ENCODE peak calls at places on chromosomes 1 and 21, in six cellular contexts. Q is DMS153; I is fibroblast of pulmonary artery; P is neural crest cell; S is stimulated activated CD4-positive, alpha-beta T cell treated with anti-CD3 and anti-CD28 coated beads, Interleukin-2, amount 100 ng/mL, for 48 hours; F is Right ventricle myocardium superior. G is an unnamed sample.

GRCh38 chr1:115764541-115764940 is 4.0 kb downstream of the CASQ2 start:
- DNase-seq in Q (peak), I (peak), P (peak), S (no peak), F (no peak), G (no peak)

GRCh38 chr21:42164064-42164789 is 54.7 kb upstream of the ABCG1 start:
- DNase-seq in Q (peak), I (peak), P (peak), S (peak), F (peak), G (no peak)

GRCh38 chr1:243501002-243501401 is 245.2 kb downstream of the SDCCAG8 start:
- DNase-seq in Q (no peak), I (peak), P (no peak), S (no peak), F (no peak), G (no peak)

GRCh38 chr1:16078925-16079656 is 5.6 kb upstream of the FAM131C start:
- DNase-seq in Q (peak), I (peak), P (peak), S (peak), F (peak), G (peak)

GRCh38 chr1:27403065-27403726 is 10.8 kb downstream of the GPR3 start:
- DNase-seq in Q (no peak), I (peak), P (no peak), S (no peak), F (peak), G (peak)

GRCh38 chr1:101170506-101171050 is 66.2 kb upstream of the S1PR1 start:
- DNase-seq in Q (no peak), I (no peak), P (no peak), S (no peak), F (no peak), G (no peak)

GRCh38 chr1:247574664-247575063 is 13.5 kb upstream of the OR2G2 start:
- DNase-seq in Q (no peak), I (no peak), P (no peak), S (no peak), F (no peak), G (no peak)

GRCh38 chr1:110616587-110616986 is 10.4 kb upstream of the KCNA2 start:
- DNase-seq in Q (peak), I (no peak), P (no peak), S (no peak), F (no peak), G (peak)

GRCh38 chr21:35428489-35428888 is 379.4 kb upstream of the RUNX1 start:
- DNase-seq in Q (no peak), I (peak), P (no peak), S (no peak), F (peak), G (peak)

GRCh38 chr1:22101199-22101598 is 41.7 kb downstream of the WNT4 start:
- DNase-seq in Q (no peak), I (no peak), P (no peak), S (no peak), F (no peak), G (no peak)

GRCh38 chr1:35557118-35557610 is at the start of gene KIAA0319L:
- DNase-seq in Q (peak), I (no peak), P (peak), S (no peak), F (peak), G (peak)

GRCh38 chr1:89451011-89451410 is 73.6 kb upstream of the LRRC8B start:
- DNase-seq in Q (no peak), I (peak), P (no peak), S (no peak), F (no peak), G (no peak)

GRCh38 chr1:202661136-202661845 is 49.0 kb downstream of the SYT2 start:
- DNase-seq in Q (no peak), I (no peak), P (no peak), S (no peak), F (no peak), G (no peak)

GRCh38 chr1:210866532-210866931 is 267.4 kb downstream of the KCNH1 start:
- DNase-seq in Q (no peak), I (no peak), P (no peak), S (no peak), F (no peak), G (no peak)

GRCh38 chr1:6965062-6965913 is 180.0 kb downstream of the CAMTA1 start:
- DNase-seq in Q (no peak), I (no peak), P (no peak), S (no peak), F (no peak), G (no peak)

GRCh38 chr1:109898842-109899241 is 11.8 kb upstream of the CSF1 start:
- DNase-seq in Q (no peak), I (no peak), P (no peak), S (no peak), F (no peak), G (no peak)

GRCh38 chr1:237713886-237714285 is 176.8 kb downstream of the ZP4 start:
- DNase-seq in Q (no peak), I (peak), P (no peak), S (no peak), F (no peak), G (no peak)

GRCh38 chr1:216702170-216702569 is 21.1 kb downstream of the ESRRG start:
- DNase-seq in Q (no peak), I (no peak), P (no peak), S (no peak), F (no peak), G (no peak)

GRCh38 chr1:8598783-8599182 is 218.7 kb downstream of the RERE start:
- DNase-seq in Q (no peak), I (peak), P (no peak), S (no peak), F (no peak), G (no peak)

GRCh38 chr1:246364415-246364941 is 142.6 kb downstream of the SMYD3 start:
- DNase-seq in Q (peak), I (no peak), P (no peak), S (no peak), F (no peak), G (no peak)

GRCh38 chr1:151130837-151131586 is 15.4 kb downstream of the SEMA6C start:
- DNase-seq in Q (peak), I (peak), P (peak), S (peak), F (peak), G (peak)

GRCh38 chr1:161080391-161081150 is 8.8 kb downstream of the NECTIN4 start:
- DNase-seq in Q (no peak), I (peak), P (no peak), S (no peak), F (no peak), G (no peak)

GRCh38 chr1:203172184-203173115 is 3.2 kb downstream of the MYBPH start:
- DNase-seq in Q (peak), I (peak), P (peak), S (peak), F (peak), G (peak)

GRCh38 chr21:33019885-33020557 is 5.7 kb upstream of the OLIG2 start:
- DNase-seq in Q (no peak), I (no peak), P (no peak), S (no peak), F (no peak), G (no peak)

G was measured in posterior vena cava.